ENCODE peak calls at places on chromosomes 1 and 21, in eight cellular contexts. N is SJSA1, I is uterus, L is H9, C is Peyer's patch, J is tibial artery, E is A549, P is brain microvascular endothelial cell. O is an unnamed sample.
A peak's percentile ranks its signal among the peaks of the same experiment; 100 is the strongest.

GRCh38 chr1:177255411-177255810 is 84.7 kb downstream of the BRINP2 start:
- DNase-seq in N (peak; percentile 32), I (no peak), L (no peak), C (no peak), J (no peak), E (no peak), P (no peak), O (no peak)

GRCh38 chr1:44714944-44715571 is 15.9 kb downstream of the RNU5D-1 start:
- DNase-seq in N (peak; percentile 57), I (peak; percentile 66), L (peak; percentile 80), C (peak; percentile 76), J (peak; percentile 75), E (peak; percentile 78), P (peak; percentile 76), O (peak; percentile 32)

GRCh38 chr1:55559111-55559510 is 343.9 kb upstream of the USP24 start:
- DNase-seq in N (no peak), I (no peak), L (no peak), C (no peak), J (no peak), E (no peak), P (no peak), O (no peak)

GRCh38 chr1:903721-904270 is 19.9 kb upstream of the SAMD11 start:
- DNase-seq in N (no peak), I (peak; percentile 15), L (peak; percentile 36), C (peak; percentile 14), J (peak; percentile 68), E (no peak), P (no peak), O (no peak)

GRCh38 chr1:161258439-161259386 is at the start of gene PCP4L1:
- DNase-seq in N (no peak), I (peak; percentile 18), L (peak; percentile 95), C (peak; percentile 20), J (no peak), E (peak; percentile 73), P (peak; percentile 48), O (peak; percentile 53)

GRCh38 chr1:246682231-246682895 is 41.8 kb upstream of the SCCPDH start:
- DNase-seq in N (no peak), I (no peak), L (no peak), C (no peak), J (no peak), E (no peak), P (peak; percentile 70), O (no peak)

GRCh38 chr1:55076356-55076755 is 37.0 kb downstream of the PCSK9 start:
- DNase-seq in N (no peak), I (no peak), L (no peak), C (no peak), J (no peak), E (no peak), P (no peak), O (no peak)

GRCh38 chr1:112689196-112689841 is 14.9 kb downstream of the MOV10 start:
- DNase-seq in N (no peak), I (no peak), L (no peak), C (no peak), J (no peak), E (no peak), P (no peak), O (no peak)

GRCh38 chr1:17553970-17554369 is 14.5 kb downstream of the ARHGEF10L start:
- DNase-seq in N (peak; percentile 47), I (no peak), L (no peak), C (no peak), J (peak; percentile 84), E (no peak), P (peak; percentile 67), O (no peak)

GRCh38 chr1:181134543-181135461 is 46.3 kb downstream of the IER5 start:
- DNase-seq in N (peak; percentile 83), I (no peak), L (no peak), C (peak; percentile 44), J (peak; percentile 81), E (no peak), P (peak; percentile 49), O (no peak)

GRCh38 chr1:108327534-108328462 is 83.9 kb upstream of the NBPF4 start:
- DNase-seq in N (no peak), I (no peak), L (peak; percentile 71), C (no peak), J (no peak), E (no peak), P (no peak), O (no peak)

GRCh38 chr1:165851034-165851658 is 23.7 kb downstream of the UCK2 start:
- DNase-seq in N (peak; percentile 43), I (no peak), L (no peak), C (no peak), J (no peak), E (no peak), P (peak; percentile 57), O (no peak)

GRCh38 chr21:10464975-10465374 is 56.4 kb upstream of the TPTE start:
- DNase-seq in N (no peak), I (no peak), L (no peak), C (no peak), J (no peak), E (no peak), P (no peak), O (no peak)

GRCh38 chr1:38941527-38942019 is at the start of gene RHBDL2:
- DNase-seq in N (no peak), I (peak; percentile 17), L (peak; percentile 29), C (no peak), J (peak; percentile 74), E (peak; percentile 21), P (no peak), O (peak; percentile 59)

GRCh38 chr1:18302788-18303413 is 177.8 kb upstream of the KLHDC7A start:
- DNase-seq in N (no peak), I (no peak), L (peak; percentile 58), C (no peak), J (no peak), E (no peak), P (no peak), O (no peak)

GRCh38 chr1:209600541-209600940 is 17.0 kb downstream of the CAMK1G start:
- DNase-seq in N (no peak), I (no peak), L (no peak), C (no peak), J (no peak), E (no peak), P (no peak), O (no peak)

GRCh38 chr1:172964864-172965263 is 85.9 kb downstream of the TNFSF18 start:
- DNase-seq in N (no peak), I (no peak), L (no peak), C (no peak), J (no peak), E (no peak), P (no peak), O (no peak)

GRCh38 chr1:172970186-172970585 is 80.6 kb downstream of the TNFSF18 start:
- DNase-seq in N (peak; percentile 33), I (no peak), L (no peak), C (no peak), J (no peak), E (peak; percentile 15), P (no peak), O (no peak)

GRCh38 chr1:172967936-172968335 is 82.8 kb downstream of the TNFSF18 start:
- DNase-seq in N (peak; percentile 34), I (no peak), L (no peak), C (no peak), J (no peak), E (no peak), P (no peak), O (no peak)

GRCh38 chr1:172969611-172970010 is 81.1 kb downstream of the TNFSF18 start:
- DNase-seq in N (peak; percentile 41), I (no peak), L (no peak), C (no peak), J (no peak), E (peak; percentile 14), P (peak; percentile 57), O (no peak)

DNA sequence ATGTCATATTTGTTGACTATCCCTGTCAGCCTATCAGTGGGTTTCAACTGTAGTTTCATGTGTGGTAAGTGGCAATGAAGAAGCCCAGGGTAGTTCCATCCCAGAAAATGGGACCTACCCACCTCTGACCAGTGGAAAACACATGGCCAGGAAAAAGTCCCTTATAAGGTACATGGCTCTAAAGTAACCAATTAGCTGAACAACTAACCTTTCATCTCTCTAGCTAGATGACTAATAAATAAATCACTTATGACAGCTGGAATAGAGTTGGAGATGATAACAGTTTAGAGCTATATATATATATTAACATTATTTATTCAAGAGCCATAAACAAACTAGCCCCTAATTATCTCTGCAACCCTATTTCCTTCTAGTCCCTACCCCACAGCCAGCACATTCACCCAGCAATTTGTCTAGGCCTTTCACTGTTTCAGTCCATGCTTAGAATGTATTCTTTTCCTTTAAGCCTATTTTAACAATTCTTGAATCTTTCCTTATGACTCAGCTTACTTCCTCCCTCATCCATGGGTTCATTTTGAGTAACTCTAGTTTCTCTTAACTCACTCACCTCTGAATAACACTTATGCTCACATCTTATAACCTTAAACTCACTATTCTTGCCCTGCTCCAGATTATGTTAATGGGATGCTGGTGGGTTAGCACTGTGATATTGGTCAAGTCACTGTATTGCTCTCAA is 83.7 kb downstream of the TNFSF18 start:
- DNase-seq in N (peak; percentile 25), I (no peak), L (no peak), C (no peak), J (no peak), E (no peak), P (no peak), O (no peak)
- H3K27ac ChIP-seq in N (no peak overlapping the region), I (no peak overlapping the region), L (no peak overlapping the region), C (no peak overlapping the region), J (no peak overlapping the region), E (peak overlapping the region; percentile 50), P (peak overlapping the region; percentile 79), O (no peak overlapping the region)

GRCh38 chr1:77817368-77818209 is 38.1 kb downstream of the MIGA1 start:
- DNase-seq in N (no peak), I (no peak), L (no peak), C (no peak), J (no peak), E (no peak), P (no peak), O (no peak)
- H3K27ac ChIP-seq in N (no peak overlapping the region), I (no peak overlapping the region), L (no peak overlapping the region), C (no peak overlapping the region), J (no peak overlapping the region), E (no peak overlapping the region), P (no peak overlapping the region), O (no peak overlapping the region)

DNA sequence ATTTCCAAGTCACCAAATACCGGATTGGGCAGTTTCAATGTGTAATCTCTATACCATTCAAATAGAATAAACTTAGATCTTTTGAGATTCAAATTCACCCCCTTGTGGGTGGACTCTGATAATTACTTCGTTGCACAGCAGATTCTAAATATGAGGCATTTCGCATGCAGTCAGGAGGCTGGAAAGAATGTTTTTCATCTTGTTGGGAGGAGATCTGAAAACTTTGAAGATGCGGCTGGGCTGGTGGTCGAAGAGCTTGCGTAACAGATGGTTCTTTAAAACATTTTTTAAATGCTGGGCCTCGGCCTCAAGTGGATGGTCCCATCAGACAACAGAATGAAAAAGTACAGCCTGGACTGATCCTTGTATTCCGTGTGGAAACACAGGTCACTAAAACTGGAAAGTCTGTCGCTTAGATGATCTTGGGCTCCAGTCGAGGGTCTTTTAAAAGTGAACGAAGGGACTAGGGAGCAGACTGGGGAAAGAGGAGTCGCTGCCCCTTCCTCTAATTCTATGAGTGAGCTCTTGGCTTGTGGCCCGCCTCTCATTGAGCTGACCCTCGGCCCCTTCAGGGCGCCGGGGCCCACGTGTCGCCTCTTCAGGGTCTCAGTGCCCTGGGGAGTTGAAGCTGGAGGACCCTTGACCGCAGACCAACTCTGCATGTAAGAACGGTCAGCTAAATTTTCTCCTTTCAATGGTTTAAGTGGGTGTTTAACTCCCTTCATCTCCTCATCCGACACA is 10.6 kb downstream of the NR5A2 start:
- DNase-seq in N (no peak), I (no peak), L (no peak), C (no peak), J (no peak), E (no peak), P (no peak), O (no peak)
- H3K27ac ChIP-seq in N (no peak overlapping the region), I (no peak overlapping the region), L (no peak overlapping the region), C (peak overlapping the region; percentile 77), J (no peak overlapping the region), E (no peak overlapping the region), P (no peak overlapping the region), O (no peak overlapping the region)

GRCh38 chr1:37456614-37457013 is 17.8 kb upstream of the ZC3H12A start:
- DNase-seq in N (no peak), I (no peak), L (no peak), C (no peak), J (no peak), E (no peak), P (no peak), O (no peak)
- H3K27ac ChIP-seq in N (no peak overlapping the region), I (no peak overlapping the region), L (no peak overlapping the region), C (no peak overlapping the region), J (no peak overlapping the region), E (peak overlapping the region; percentile 84), P (no peak overlapping the region), O (no peak overlapping the region)

O was measured in substantia nigra.